ENCODE peak calls at places on chromosomes 12 and 14, in eight cellular contexts. G, X, I, C, S, L, Q and H are unnamed samples.

GRCh38 chr12:11664101-11664500 is 14.6 kb downstream of the ETV6 start:
- DNase-seq in L (no peak), Q (no peak), C (no peak), I (no peak), G (no peak), X (no peak), S (no peak), H (no peak)

GRCh38 chr12:30970559-30971202 is 44.1 kb downstream of the TSPAN11 start:
- DNase-seq in L (no peak), X (peak), Q (no peak), S (no peak), I (no peak), C (no peak), G (no peak), H (peak)

GRCh38 chr14:95257521-95257920 is 62.2 kb downstream of the CLMN start:
- DNase-seq in Q (no peak), S (no peak), C (no peak), G (no peak), L (no peak), X (no peak), I (no peak), H (no peak)

GRCh38 chr14:69484444-69485113 is at the start of gene PLEKHD1:
- DNase-seq in L (peak), Q (no peak), S (no peak), I (no peak), X (no peak), G (peak), C (no peak), H (peak)

GRCh38 chr14:94769413-94770250 is at the start of gene GSC:
- DNase-seq in Q (no peak), X (peak), G (peak), C (no peak), L (peak), I (peak), S (no peak), H (peak)

GRCh38 chr14:64253672-64254071 is 40.5 kb downstream of the ESR2 start:
- DNase-seq in C (no peak), Q (no peak), L (no peak), X (peak), G (peak), I (no peak), S (no peak), H (peak)

GRCh38 chr14:63204407-63205280 is at the start of gene RHOJ:
- DNase-seq in S (no peak), L (peak), I (no peak), X (peak), Q (no peak), G (peak), C (no peak), H (no peak)

GRCh38 chr14:71005076-71005475 is 97.8 kb downstream of the PCNX1 start:
- DNase-seq in Q (no peak), C (no peak), G (no peak), I (no peak), S (no peak), L (no peak), X (no peak), H (no peak)

GRCh38 chr12:117582135-117582784 is 220.8 kb upstream of the NOS1 start:
- DNase-seq in X (no peak), I (no peak), C (no peak), G (no peak), S (no peak), L (no peak), Q (no peak), H (no peak)

GRCh38 chr14:103825103-103825502 is 22.3 kb downstream of the PPP1R13B start:
- DNase-seq in G (no peak), Q (no peak), X (no peak), C (no peak), I (no peak), L (no peak), S (no peak), H (no peak)

GRCh38 chr14:89807151-89807550 is 147.4 kb downstream of the EFCAB11 start:
- DNase-seq in C (no peak), G (no peak), I (no peak), S (no peak), X (no peak), Q (no peak), L (no peak), H (no peak)

GRCh38 chr12:104792570-104792969 is 165.5 kb downstream of the SLC41A2 start:
- DNase-seq in L (no peak), X (peak), G (peak), I (no peak), S (peak), Q (no peak), C (no peak), H (peak)

GRCh38 chr14:65864993-65865392 is 452.5 kb downstream of the FUT8 start:
- DNase-seq in G (no peak), S (no peak), Q (no peak), I (no peak), C (no peak), X (no peak), L (no peak), H (no peak)

GRCh38 chr12:9615420-9616135 is 7.9 kb upstream of the KLRB1 start:
- DNase-seq in I (peak), G (no peak), S (no peak), L (no peak), Q (no peak), C (no peak), X (no peak), H (no peak)

GRCh38 chr12:70985850-70986249 is 65.3 kb upstream of the PTPRR start:
- DNase-seq in S (no peak), C (no peak), L (no peak), Q (no peak), X (peak), G (no peak), I (no peak), H (no peak)

GRCh38 chr14:70655110-70655826 is 13.6 kb downstream of the TTC9 start:
- DNase-seq in S (no peak), X (no peak), C (no peak), G (no peak), L (peak), I (peak), Q (peak), H (no peak)

GRCh38 chr14:77980475-77981321 is 180.8 kb downstream of the ADCK1 start:
- DNase-seq in G (peak), S (no peak), C (no peak), I (no peak), Q (no peak), L (peak), X (no peak), H (no peak)

GRCh38 chr14:43754838-43755237 is 752.2 kb downstream of the FSCB start:
- DNase-seq in L (peak), X (no peak), C (no peak), Q (no peak), S (no peak), G (no peak), I (no peak), H (no peak)

GRCh38 chr12:25276199-25276937 is 25.6 kb upstream of the KRAS start:
- DNase-seq in Q (no peak), X (peak), G (peak), C (peak), L (no peak), I (peak), S (peak), H (peak)

GRCh38 chr14:91727121-91727520 is 4.8 kb downstream of the CATSPERB start:
- DNase-seq in C (no peak), Q (no peak), X (no peak), I (no peak), L (no peak), G (no peak), S (no peak), H (peak)

GRCh38 chr12:108694812-108695278 is 36.5 kb downstream of the CORO1C start:
- DNase-seq in L (no peak), G (peak), C (no peak), S (no peak), X (no peak), I (no peak), Q (no peak), H (peak)

GRCh38 chr12:65951697-65952096 is 127.4 kb downstream of the HMGA2 start:
- DNase-seq in Q (no peak), I (no peak), L (no peak), G (no peak), S (no peak), X (no peak), C (no peak), H (no peak)

GRCh38 chr12:81070846-81071245 is 7.0 kb upstream of the ACSS3 start:
- DNase-seq in X (no peak), L (no peak), S (no peak), C (no peak), I (no peak), G (no peak), Q (no peak), H (no peak)

GRCh38 chr14:68366656-68367055 is 426.2 kb downstream of the ZFP36L1 start:
- DNase-seq in X (no peak), Q (no peak), L (no peak), I (no peak), G (no peak), S (no peak), C (no peak), H (no peak)

GRCh38 chr14:74508844-74509428 is 15.4 kb downstream of the ISCA2 start:
- DNase-seq in S (no peak), C (no peak), Q (no peak), G (no peak), X (no peak), L (no peak), I (no peak), H (no peak)

GRCh38 chr14:90726656-90727055 is 89.6 kb downstream of the TTC7B start:
- DNase-seq in X (peak), S (peak), G (peak), I (no peak), L (peak), Q (no peak), C (no peak), H (peak)

GRCh38 chr14:54572316-54572715 is 5.4 kb downstream of the SAMD4A start:
- DNase-seq in G (peak), S (no peak), X (no peak), C (no peak), Q (no peak), I (peak), L (peak), H (peak)

GRCh38 chr12:116420476-116420875 is 138.7 kb upstream of the MAP1LC3B2 start:
- DNase-seq in Q (no peak), S (no peak), X (no peak), I (no peak), C (no peak), G (no peak), L (no peak), H (no peak)

GRCh38 chr12:107318804-107319535 is 225.6 kb upstream of the CRY1 start:
- DNase-seq in S (peak), C (no peak), I (peak), L (peak), X (peak), G (peak), Q (no peak), H (peak)

GRCh38 chr12:113932411-113933196 is 33.5 kb downstream of the RBM19 start:
- DNase-seq in G (no peak), C (no peak), Q (no peak), L (peak), I (no peak), X (peak), S (no peak), H (no peak)

GRCh38 chr12:65603428-65604351 is 220.6 kb upstream of the HMGA2 start:
- DNase-seq in L (peak), G (peak), X (peak), S (peak), C (no peak), I (no peak), Q (no peak), H (peak)

GRCh38 chr12:4324366-4324765 is 3.4 kb downstream of the TIGAR start:
- DNase-seq in L (no peak), G (no peak), I (no peak), S (no peak), Q (no peak), C (no peak), X (no peak), H (no peak)

GRCh38 chr12:22672951-22673350 is 48.0 kb downstream of the ETNK1 start:
- DNase-seq in G (peak), C (no peak), L (no peak), S (no peak), I (no peak), Q (no peak), X (peak), H (peak)

GRCh38 chr14:99252940-99253868 is 18.8 kb downstream of the BCL11B start:
- DNase-seq in X (no peak), S (peak), L (no peak), I (peak), G (no peak), Q (no peak), C (no peak), H (no peak)

GRCh38 chr12:101670007-101670671 is 27.3 kb upstream of the CHPT1 start:
- DNase-seq in C (no peak), X (peak), Q (no peak), G (peak), I (peak), L (peak), S (no peak), H (peak)

GRCh38 chr12:39036060-39036459 is 130.7 kb upstream of the CPNE8 start:
- DNase-seq in X (no peak), L (no peak), G (no peak), C (no peak), I (no peak), Q (no peak), S (no peak), H (no peak)

GRCh38 chr14:100604126-100604501 is 16.9 kb upstream of the BEGAIN start:
- DNase-seq in C (no peak), I (no peak), G (no peak), Q (no peak), L (no peak), X (no peak), S (no peak), H (no peak)

GRCh38 chr14:69443296-69443805 is 41.2 kb upstream of the PLEKHD1 start:
- DNase-seq in G (peak), Q (no peak), S (no peak), X (no peak), L (no peak), C (no peak), I (no peak), H (no peak)

GRCh38 chr12:58310368-58310767 is 369.0 kb downstream of the ATP23 start:
- DNase-seq in C (no peak), L (no peak), I (no peak), Q (no peak), S (no peak), G (peak), X (peak), H (peak)